ENCODE peak calls at places on chromosomes 3 and 15, in ten cellular contexts. One of them, this sample, is unnamed. For H3K4me1, the result is how much of the 10 kb centered on the place peaks cover.

GRCh38 chr3:41900265-41900664 is 61.6 kb downstream of the ULK4 start:
- DNase-seq in lower lobe of right lung: no peak
- DNase-seq in body of pancreas: no peak
- DNase-seq in cardiac muscle cell: peak
- DNase-seq in heart left ventricle: no peak
- DNase-seq in fibroblast of lung: peak
- DNase-seq in A549: peak
- DNase-seq in mucosa of descending colon: no peak
- DNase-seq in tibial nerve: no peak
- DNase-seq in colonic mucosa: no peak
- DNase-seq in this sample: no peak

GRCh38 chr3:37907906-37908305 is 46.2 kb downstream of the CTDSPL start:
- DNase-seq in lower lobe of right lung: no peak
- DNase-seq in body of pancreas: no peak
- DNase-seq in cardiac muscle cell: no peak
- DNase-seq in heart left ventricle: no peak
- DNase-seq in fibroblast of lung: peak
- DNase-seq in A549: no peak
- DNase-seq in mucosa of descending colon: no peak
- DNase-seq in tibial nerve: no peak
- DNase-seq in colonic mucosa: no peak
- DNase-seq in this sample: no peak

GRCh38 chr15:57675481-57676181 is 30.9 kb upstream of the POLR2M start:
- DNase-seq in lower lobe of right lung: no peak
- DNase-seq in body of pancreas: no peak
- DNase-seq in cardiac muscle cell: no peak
- DNase-seq in heart left ventricle: no peak
- DNase-seq in fibroblast of lung: no peak
- DNase-seq in A549: no peak
- DNase-seq in mucosa of descending colon: no peak
- DNase-seq in tibial nerve: no peak
- DNase-seq in colonic mucosa: no peak
- DNase-seq in this sample: no peak

GRCh38 chr3:163438760-163439159 is 1639.5 kb downstream of the SI start:
- DNase-seq in lower lobe of right lung: no peak
- DNase-seq in body of pancreas: no peak
- DNase-seq in cardiac muscle cell: no peak
- DNase-seq in heart left ventricle: no peak
- DNase-seq in fibroblast of lung: no peak
- DNase-seq in A549: no peak
- DNase-seq in mucosa of descending colon: no peak
- DNase-seq in tibial nerve: no peak
- DNase-seq in colonic mucosa: no peak
- DNase-seq in this sample: no peak

GRCh38 chr15:61511089-61511488 is 282.0 kb upstream of the RORA start:
- DNase-seq in lower lobe of right lung: no peak
- DNase-seq in body of pancreas: no peak
- DNase-seq in cardiac muscle cell: no peak
- DNase-seq in heart left ventricle: no peak
- DNase-seq in fibroblast of lung: no peak
- DNase-seq in A549: no peak
- DNase-seq in mucosa of descending colon: no peak
- DNase-seq in tibial nerve: no peak
- DNase-seq in colonic mucosa: no peak
- DNase-seq in this sample: no peak

GRCh38 chr15:57387644-57388076 is 11.4 kb downstream of the CGNL1 start:
- DNase-seq in lower lobe of right lung: no peak
- DNase-seq in body of pancreas: no peak
- DNase-seq in cardiac muscle cell: no peak
- DNase-seq in heart left ventricle: no peak
- DNase-seq in fibroblast of lung: no peak
- DNase-seq in A549: no peak
- DNase-seq in mucosa of descending colon: no peak
- DNase-seq in tibial nerve: no peak
- DNase-seq in colonic mucosa: no peak
- DNase-seq in this sample: no peak

GRCh38 chr15:52224211-52224610 is 33.0 kb upstream of the GNB5 start:
- DNase-seq in lower lobe of right lung: no peak
- DNase-seq in body of pancreas: no peak
- DNase-seq in cardiac muscle cell: no peak
- DNase-seq in heart left ventricle: no peak
- DNase-seq in fibroblast of lung: no peak
- DNase-seq in A549: no peak
- DNase-seq in mucosa of descending colon: no peak
- DNase-seq in tibial nerve: no peak
- DNase-seq in colonic mucosa: no peak
- DNase-seq in this sample: no peak

GRCh38 chr3:192629429-192629828 is 97.9 kb downstream of the FGF12 start:
- DNase-seq in lower lobe of right lung: no peak
- DNase-seq in body of pancreas: no peak
- DNase-seq in cardiac muscle cell: no peak
- DNase-seq in heart left ventricle: no peak
- DNase-seq in fibroblast of lung: no peak
- DNase-seq in A549: no peak
- DNase-seq in mucosa of descending colon: no peak
- DNase-seq in tibial nerve: no peak
- DNase-seq in colonic mucosa: no peak
- DNase-seq in this sample: no peak

DNA sequence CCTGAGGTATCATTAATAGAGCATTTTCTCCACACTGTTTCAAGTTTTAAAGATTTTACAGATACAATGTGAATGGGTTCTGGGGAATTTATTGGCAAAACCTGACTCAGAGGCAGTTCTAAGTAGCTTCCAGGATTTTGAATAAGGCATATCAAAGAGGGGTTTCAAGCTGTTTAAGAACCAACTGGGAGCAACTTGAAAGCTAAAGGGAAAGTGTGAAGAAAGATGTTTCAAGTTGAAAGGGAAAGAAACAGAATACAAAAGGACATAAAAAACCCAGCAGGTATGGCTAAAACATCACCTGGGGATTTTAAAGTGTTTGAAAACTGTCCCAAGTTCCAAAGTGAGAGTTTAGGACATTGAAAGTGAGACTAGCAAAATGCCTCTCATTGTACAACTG is 17.8 kb upstream of the SERPINI2 start:
- DNase-seq in lower lobe of right lung: no peak
- DNase-seq in body of pancreas: no peak
- DNase-seq in cardiac muscle cell: no peak
- DNase-seq in heart left ventricle: no peak
- DNase-seq in fibroblast of lung: no peak
- DNase-seq in A549: no peak
- DNase-seq in mucosa of descending colon: no peak
- DNase-seq in tibial nerve: no peak
- DNase-seq in colonic mucosa: no peak
- DNase-seq in this sample: no peak
- H3K4me3 ChIP-seq in lower lobe of right lung: no peak
- H3K4me3 ChIP-seq in body of pancreas: no peak
- H3K4me3 ChIP-seq in cardiac muscle cell: no peak
- H3K4me3 ChIP-seq in heart left ventricle: no peak
- H3K4me3 ChIP-seq in fibroblast of lung: no peak
- H3K4me3 ChIP-seq in A549: no peak
- H3K4me3 ChIP-seq in mucosa of descending colon: no peak
- H3K4me3 ChIP-seq in tibial nerve: no peak
- H3K4me3 ChIP-seq in colonic mucosa: no peak
- H3K4me3 ChIP-seq in this sample: no peak

GRCh38 chr3:194336601-194337355 is 14.3 kb downstream of the CPN2 start:
- DNase-seq in lower lobe of right lung: no peak
- DNase-seq in body of pancreas: no peak
- DNase-seq in cardiac muscle cell: no peak
- DNase-seq in heart left ventricle: no peak
- DNase-seq in fibroblast of lung: no peak
- DNase-seq in A549: no peak
- DNase-seq in mucosa of descending colon: no peak
- DNase-seq in tibial nerve: no peak
- DNase-seq in colonic mucosa: no peak
- DNase-seq in this sample: no peak

GRCh38 chr3:194339836-194340235 is 11.3 kb downstream of the CPN2 start:
- DNase-seq in lower lobe of right lung: no peak
- DNase-seq in body of pancreas: no peak
- DNase-seq in cardiac muscle cell: no peak
- DNase-seq in heart left ventricle: no peak
- DNase-seq in fibroblast of lung: no peak
- DNase-seq in A549: no peak
- DNase-seq in mucosa of descending colon: no peak
- DNase-seq in tibial nerve: no peak
- DNase-seq in colonic mucosa: no peak
- DNase-seq in this sample: no peak

GRCh38 chr3:194337965-194338753 is 13.0 kb downstream of the CPN2 start:
- DNase-seq in lower lobe of right lung: no peak
- DNase-seq in body of pancreas: no peak
- DNase-seq in cardiac muscle cell: peak
- DNase-seq in heart left ventricle: no peak
- DNase-seq in fibroblast of lung: no peak
- DNase-seq in A549: no peak
- DNase-seq in mucosa of descending colon: no peak
- DNase-seq in tibial nerve: no peak
- DNase-seq in colonic mucosa: no peak
- DNase-seq in this sample: no peak

GRCh38 chr3:194340757-194341400 is 10.2 kb downstream of the CPN2 start:
- DNase-seq in lower lobe of right lung: no peak
- DNase-seq in body of pancreas: no peak
- DNase-seq in cardiac muscle cell: no peak
- DNase-seq in heart left ventricle: no peak
- DNase-seq in fibroblast of lung: no peak
- DNase-seq in A549: no peak
- DNase-seq in mucosa of descending colon: no peak
- DNase-seq in tibial nerve: no peak
- DNase-seq in colonic mucosa: no peak
- DNase-seq in this sample: no peak

DNA sequence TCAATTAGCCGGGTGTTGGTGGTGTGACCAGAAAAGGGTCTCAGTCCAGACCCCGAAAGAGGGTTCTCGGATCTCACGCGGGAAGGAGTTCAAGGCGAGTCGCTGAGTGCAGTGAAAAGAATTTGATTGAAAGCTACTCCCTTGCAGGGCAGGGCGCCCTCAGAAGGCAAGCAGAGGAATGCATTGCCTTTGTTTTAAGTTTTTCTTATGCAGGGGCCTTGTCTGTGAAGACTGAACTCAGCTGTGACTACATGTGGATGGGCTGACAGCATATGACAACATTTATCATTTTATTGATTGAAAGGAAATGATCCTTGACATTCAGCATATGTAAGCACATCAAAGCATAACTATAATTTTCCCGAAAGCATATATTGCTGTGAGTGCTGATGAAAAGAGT is 11.8 kb downstream of the CPN2 start:
- DNase-seq in lower lobe of right lung: no peak
- DNase-seq in body of pancreas: no peak
- DNase-seq in cardiac muscle cell: no peak
- DNase-seq in heart left ventricle: no peak
- DNase-seq in fibroblast of lung: no peak
- DNase-seq in A549: no peak
- DNase-seq in mucosa of descending colon: no peak
- DNase-seq in tibial nerve: no peak
- DNase-seq in colonic mucosa: no peak
- DNase-seq in this sample: no peak
- TF ChIP-seq CTCF in lower lobe of right lung: no peak
- TF ChIP-seq CTCF in body of pancreas: no peak
- TF ChIP-seq CTCF in cardiac muscle cell: peak
- TF ChIP-seq CTCF in heart left ventricle: no peak
- TF ChIP-seq CTCF in fibroblast of lung: peak
- TF ChIP-seq CTCF in A549: no peak
- TF ChIP-seq CTCF in mucosa of descending colon: no peak
- TF ChIP-seq CTCF in tibial nerve: no peak
- TF ChIP-seq CTCF in colonic mucosa: no peak
- TF ChIP-seq CTCF in this sample: no peak

GRCh38 chr3:128483657-128484403 is 9.2 kb downstream of the GATA2 start:
- DNase-seq in lower lobe of right lung: peak
- DNase-seq in body of pancreas: no peak
- DNase-seq in cardiac muscle cell: no peak
- DNase-seq in heart left ventricle: no peak
- DNase-seq in fibroblast of lung: peak
- DNase-seq in A549: no peak
- DNase-seq in mucosa of descending colon: no peak
- DNase-seq in tibial nerve: no peak
- DNase-seq in colonic mucosa: no peak
- DNase-seq in this sample: no peak

GRCh38 chr3:128486157-128486691 is 6.8 kb downstream of the GATA2 start:
- DNase-seq in lower lobe of right lung: no peak
- DNase-seq in body of pancreas: no peak
- DNase-seq in cardiac muscle cell: no peak
- DNase-seq in heart left ventricle: no peak
- DNase-seq in fibroblast of lung: no peak
- DNase-seq in A549: no peak
- DNase-seq in mucosa of descending colon: no peak
- DNase-seq in tibial nerve: no peak
- DNase-seq in colonic mucosa: no peak
- DNase-seq in this sample: no peak

GRCh38 chr3:128484404-128485282 is 8.4 kb downstream of the GATA2 start:
- DNase-seq in lower lobe of right lung: peak
- DNase-seq in body of pancreas: no peak
- DNase-seq in cardiac muscle cell: no peak
- DNase-seq in heart left ventricle: no peak
- DNase-seq in fibroblast of lung: peak
- DNase-seq in A549: no peak
- DNase-seq in mucosa of descending colon: no peak
- DNase-seq in tibial nerve: no peak
- DNase-seq in colonic mucosa: no peak
- DNase-seq in this sample: no peak

GRCh38 chr3:128486692-128487537 is 6.1 kb downstream of the GATA2 start:
- DNase-seq in lower lobe of right lung: peak
- DNase-seq in body of pancreas: peak
- DNase-seq in cardiac muscle cell: peak
- DNase-seq in heart left ventricle: no peak
- DNase-seq in fibroblast of lung: peak
- DNase-seq in A549: peak
- DNase-seq in mucosa of descending colon: peak
- DNase-seq in tibial nerve: no peak
- DNase-seq in colonic mucosa: no peak
- DNase-seq in this sample: no peak

DNA sequence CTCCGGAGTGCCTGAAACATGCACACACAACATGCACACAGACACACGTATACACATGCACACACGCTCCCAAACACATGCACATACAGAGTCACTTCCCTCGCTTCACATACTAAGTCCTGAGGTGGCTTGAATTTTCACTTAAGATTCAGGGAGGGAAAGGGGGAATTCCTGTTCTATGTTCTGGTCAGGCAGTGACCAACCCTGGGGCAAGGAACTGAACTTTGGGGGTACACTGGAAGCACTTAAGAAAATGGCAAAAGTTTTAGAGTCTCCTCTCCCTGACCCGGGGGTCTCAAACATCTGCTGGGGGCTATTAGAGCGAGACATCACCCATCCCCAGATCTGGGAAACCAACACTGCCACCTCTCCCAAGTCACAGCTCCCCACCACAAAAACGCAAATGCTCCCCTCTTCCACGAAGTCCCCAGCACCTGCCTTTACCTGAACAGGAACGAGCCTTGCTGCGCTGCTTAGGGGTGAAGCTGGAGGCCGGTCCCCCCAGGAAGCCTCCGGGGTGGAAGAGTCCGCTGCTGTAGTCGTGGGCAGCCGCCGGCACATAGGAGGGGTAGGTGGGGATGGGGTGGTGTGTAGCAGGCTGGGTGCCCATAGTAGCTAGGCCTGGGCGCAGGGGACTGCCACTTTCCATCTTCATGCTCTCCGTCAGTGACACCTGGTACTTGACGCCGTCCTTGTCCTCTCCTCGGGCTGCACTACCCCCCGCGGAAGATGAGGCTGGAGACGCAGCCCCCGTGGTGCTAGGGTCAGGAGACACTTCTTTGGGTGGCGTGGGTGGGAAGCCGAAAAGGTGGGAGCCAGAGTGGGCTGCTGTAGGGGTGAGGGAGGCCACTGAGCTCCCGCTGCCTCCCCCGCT is 7.5 kb downstream of the GATA2 start:
- DNase-seq in lower lobe of right lung: peak
- DNase-seq in body of pancreas: no peak
- DNase-seq in cardiac muscle cell: no peak
- DNase-seq in heart left ventricle: no peak
- DNase-seq in fibroblast of lung: peak
- DNase-seq in A549: no peak
- DNase-seq in mucosa of descending colon: peak
- DNase-seq in tibial nerve: no peak
- DNase-seq in colonic mucosa: no peak
- DNase-seq in this sample: no peak
- H3K4me1 ChIP-seq in lower lobe of right lung: half or more
- H3K4me1 ChIP-seq in body of pancreas: half or more
- H3K4me1 ChIP-seq in cardiac muscle cell: under half
- H3K4me1 ChIP-seq in heart left ventricle: half or more
- H3K4me1 ChIP-seq in fibroblast of lung: under half
- H3K4me1 ChIP-seq in A549: under half
- H3K4me1 ChIP-seq in mucosa of descending colon: under half
- H3K4me1 ChIP-seq in tibial nerve: under half
- H3K4me1 ChIP-seq in colonic mucosa: under half
- H3K4me1 ChIP-seq in this sample: half or more

DNA sequence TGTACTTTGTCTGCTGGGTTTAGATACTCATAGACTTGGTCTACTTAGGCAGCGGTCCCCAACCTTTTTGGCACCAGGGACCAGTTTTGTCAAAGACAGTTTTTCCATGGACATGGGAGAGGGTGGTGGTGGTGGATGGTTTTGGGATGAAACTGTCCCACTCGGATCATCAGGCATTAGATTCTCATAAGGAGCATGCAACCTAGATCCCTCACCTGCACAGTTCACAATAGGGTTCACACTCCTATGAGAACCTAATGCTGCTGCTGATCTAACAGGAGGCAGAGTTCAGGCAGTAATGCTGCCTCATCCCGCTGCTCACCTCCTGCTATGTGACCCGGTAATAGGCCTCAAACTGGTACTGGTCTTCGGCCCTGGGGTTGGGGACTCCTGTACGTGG is 45.3 kb downstream of the CMSS1 start:
- DNase-seq in lower lobe of right lung: no peak
- DNase-seq in body of pancreas: no peak
- DNase-seq in cardiac muscle cell: no peak
- DNase-seq in heart left ventricle: no peak
- DNase-seq in fibroblast of lung: no peak
- DNase-seq in A549: no peak
- DNase-seq in mucosa of descending colon: no peak
- DNase-seq in tibial nerve: no peak
- DNase-seq in colonic mucosa: no peak
- DNase-seq in this sample: no peak
- H3K4me3 ChIP-seq in lower lobe of right lung: no peak
- H3K4me3 ChIP-seq in body of pancreas: no peak
- H3K4me3 ChIP-seq in cardiac muscle cell: no peak
- H3K4me3 ChIP-seq in heart left ventricle: no peak
- H3K4me3 ChIP-seq in fibroblast of lung: no peak
- H3K4me3 ChIP-seq in A549: no peak
- H3K4me3 ChIP-seq in mucosa of descending colon: no peak
- H3K4me3 ChIP-seq in tibial nerve: no peak
- H3K4me3 ChIP-seq in colonic mucosa: no peak
- H3K4me3 ChIP-seq in this sample: no peak

This sample was measured in CD8-positive, alpha-beta T cell.